ENCODE peak calls at places on chromosome 22, in eight cellular contexts. E, H, T, Q, B, S, N and C are unnamed samples.
A peak's percentile ranks its signal among the peaks of the same experiment; 100 is the strongest.

GRCh38 chr22:44032126-44032730 is 8.1 kb downstream of the PARVB start:
- DNase-seq in Q (no peak), S (no peak), B (peak; percentile 62), H (no peak), T (no peak), E (no peak), N (no peak), C (no peak)

GRCh38 chr22:49018601-49019000 is 809.1 kb downstream of the BRD1 start:
- DNase-seq in T (no peak), E (no peak), S (no peak), Q (no peak), H (no peak), N (no peak), B (no peak), C (no peak)

GRCh38 chr22:23216331-23217170 is 36.2 kb downstream of the BCR start:
- DNase-seq in Q (no peak), N (no peak), T (peak; percentile 25), B (no peak), H (no peak), S (no peak), E (no peak), C (peak; percentile 77)

GRCh38 chr22:25482868-25483639 is 81.4 kb upstream of the GRK3 start:
- DNase-seq in N (no peak), E (no peak), B (no peak), T (no peak), S (no peak), H (peak; percentile 45), Q (no peak), C (no peak)

GRCh38 chr22:17562906-17563870 is at the start of gene SLC25A18:
- DNase-seq in B (peak; percentile 35), Q (no peak), T (no peak), N (no peak), H (peak; percentile 87), E (no peak), S (no peak), C (peak; percentile 14)

GRCh38 chr22:40499187-40499753 is 128.9 kb downstream of the SGSM3 start:
- DNase-seq in E (peak; percentile 89), N (no peak), S (no peak), T (no peak), Q (no peak), H (no peak), B (peak; percentile 98), C (no peak)

GRCh38 chr22:24440718-24441405 is 13.5 kb downstream of the ADORA2A start:
- DNase-seq in T (no peak), E (no peak), Q (no peak), B (no peak), N (no peak), H (no peak), S (no peak), C (no peak)

GRCh38 chr22:24583972-24584790 is 8.7 kb downstream of the LRRC75B start:
- DNase-seq in H (no peak), S (no peak), B (peak; percentile 22), E (no peak), Q (no peak), N (no peak), T (no peak), C (no peak)

GRCh38 chr22:20247010-20247505 is 21.1 kb downstream of the RTN4R start:
- DNase-seq in S (no peak), B (no peak), N (no peak), E (no peak), Q (no peak), T (no peak), H (no peak), C (no peak)